ENCODE peak calls at places on chromosome 5, in four cellular contexts. D is HS-5; K is activated CD4-positive, alpha-beta T cell treated with anti-CD3 and anti-CD28 coated beads, Interleukin-2, amount 50 U/mL, for 48 hours; W is A673. E is an unnamed sample.

GRCh38 chr5:40453689-40454088 is 226.0 kb upstream of the PTGER4 start:
- DNase-seq in D (no peak), K (no peak), W (no peak), E (no peak)

GRCh38 chr5:54520940-54521339 is 3.4 kb downstream of the SNX18 start:
- DNase-seq in D (no peak), K (no peak), W (no peak), E (no peak)

GRCh38 chr5:157575096-157575872 is at the start of gene ADAM19:
- DNase-seq in D (no peak), K (peak; percentile 62), W (peak; percentile 45), E (peak; percentile 45)

GRCh38 chr5:53114988-53115387 is 5.4 kb upstream of the MOCS2 start:
- DNase-seq in D (no peak), K (no peak), W (peak; percentile 19), E (no peak)

GRCh38 chr5:98111686-98112085 is 661.8 kb upstream of the RGMB start:
- DNase-seq in D (no peak), K (no peak), W (no peak), E (no peak)

GRCh38 chr5:139473105-139473504 is 2.3 kb downstream of the SMIM33 start:
- DNase-seq in D (no peak), K (no peak), W (no peak), E (no peak)

GRCh38 chr5:180848878-180849277 is 12.2 kb downstream of the ZFP62 start:
- DNase-seq in D (no peak), K (no peak), W (no peak), E (no peak)

GRCh38 chr5:40477856-40478546 is 201.7 kb upstream of the PTGER4 start:
- DNase-seq in D (peak; percentile 64), K (no peak), W (no peak), E (no peak)

GRCh38 chr5:75985077-75985476 is 98.1 kb upstream of the SV2C start:
- DNase-seq in D (no peak), K (no peak), W (peak; percentile 52), E (no peak)

GRCh38 chr5:147822686-147823491 is 8.6 kb downstream of the SPINK1 start:
- DNase-seq in D (peak; percentile 11), K (peak; percentile 33), W (peak; percentile 95), E (peak; percentile 28)

GRCh38 chr5:10645146-10645545 is 81.3 kb downstream of the ANKRD33B start:
- DNase-seq in D (no peak), K (peak; percentile 30), W (no peak), E (no peak)

GRCh38 chr5:981466-981865 is 27.1 kb upstream of the NKD2 start:
- DNase-seq in D (no peak), K (no peak), W (no peak), E (no peak)

GRCh38 chr5:911601-912000 is 18.9 kb downstream of the TRIP13 start:
- DNase-seq in D (peak; percentile 75), K (no peak), W (no peak), E (no peak)

GRCh38 chr5:150394103-150394502 is 18.6 kb downstream of the CD74 start:
- DNase-seq in D (no peak), K (no peak), W (no peak), E (no peak)

GRCh38 chr5:169178754-169179153 is 122.2 kb downstream of the SLIT3 start:
- DNase-seq in D (no peak), K (no peak), W (no peak), E (no peak)

GRCh38 chr5:96852769-96853168 is 23.5 kb upstream of the ERAP2 start:
- DNase-seq in D (peak; percentile 43), K (no peak), W (peak; percentile 44), E (no peak)

GRCh38 chr5:56039985-56040384 is 45.2 kb upstream of the IL6ST start:
- DNase-seq in D (no peak), K (no peak), W (no peak), E (no peak)

GRCh38 chr5:174520420-174521396 is 203.7 kb upstream of the MSX2 start:
- DNase-seq in D (no peak), K (no peak), W (no peak), E (no peak)

GRCh38 chr5:166786889-166787288 is 1504.6 kb upstream of the WWC1 start:
- DNase-seq in D (no peak), K (no peak), W (no peak), E (no peak)

GRCh38 chr5:1762121-1762877 is 37.3 kb downstream of the MRPL36 start:
- DNase-seq in D (no peak), K (no peak), W (no peak), E (no peak)

GRCh38 chr5:80139573-80139972 is 104.4 kb downstream of the THBS4 start:
- DNase-seq in D (no peak), K (no peak), W (no peak), E (no peak)

GRCh38 chr5:149938791-149939358 is 5.7 kb downstream of the PDE6A start:
- DNase-seq in D (peak; percentile 78), K (peak; percentile 10), W (no peak), E (no peak)

GRCh38 chr5:95841914-95842812 is 19.6 kb upstream of the GLRX start:
- DNase-seq in D (no peak), K (no peak), W (no peak), E (no peak)

GRCh38 chr5:178100774-178101173 is 12.6 kb upstream of the N4BP3 start:
- DNase-seq in D (no peak), K (no peak), W (no peak), E (no peak)

GRCh38 chr5:179820483-179821297 is at the start of gene SQSTM1:
- DNase-seq in D (no peak), K (peak; percentile 81), W (peak; percentile 78), E (peak; percentile 83)

GRCh38 chr5:179452356-179453230 is 97.8 kb upstream of the RUFY1 start:
- DNase-seq in D (no peak), K (no peak), W (no peak), E (no peak)

GRCh38 chr5:172299916-172300439 is 16.4 kb upstream of the UBTD2 start:
- DNase-seq in D (no peak), K (no peak), W (no peak), E (no peak)

GRCh38 chr5:90638878-90639277 is 80.3 kb downstream of the ADGRV1 start:
- DNase-seq in D (no peak), K (no peak), W (no peak), E (no peak)

GRCh38 chr5:135131801-135132675 is 98.0 kb upstream of the PITX1 start:
- DNase-seq in D (no peak), K (no peak), W (no peak), E (no peak)

GRCh38 chr5:4630031-4630430 is 510.1 kb upstream of the ADAMTS16 start:
- DNase-seq in D (no peak), K (no peak), W (no peak), E (no peak)

GRCh38 chr5:168528521-168529360 is at the start of gene FBLL1:
- DNase-seq in D (no peak), K (peak; percentile 18), W (peak; percentile 50), E (peak; percentile 23)

GRCh38 chr5:53041071-53041692 is 52.0 kb downstream of the ITGA2 start:
- DNase-seq in D (no peak), K (no peak), W (no peak), E (no peak)

GRCh38 chr5:75020016-75020656 is 32.2 kb downstream of the GCNT4 start:
- DNase-seq in D (no peak), K (no peak), W (no peak), E (no peak)

GRCh38 chr5:5373351-5374033 is 49.0 kb upstream of the ICE1 start:
- DNase-seq in D (no peak), K (no peak), W (no peak), E (no peak)

GRCh38 chr5:68396722-68397121 is 181.2 kb downstream of the PIK3R1 start:
- DNase-seq in D (no peak), K (no peak), W (no peak), E (no peak)

GRCh38 chr5:79546782-79547428 is 33.0 kb upstream of the HOMER1 start:
- DNase-seq in D (no peak), K (no peak), W (no peak), E (no peak)

GRCh38 chr5:158770506-158770905 is 329.2 kb downstream of the EBF1 start:
- DNase-seq in D (no peak), K (no peak), W (peak; percentile 30), E (no peak)